ENCODE peak calls at places on chromosome 16, in eight cellular contexts. W, R, C, M, P, F, G and O are unnamed samples. For H3K4me1, the result is how much of the 10 kb centered on the place peaks cover.

GRCh38 chr16:1670866-1671265 is 7.2 kb upstream of the JPT2 start:
- DNase-seq in C (no peak), M (no peak), P (no peak), R (no peak), G (no peak), F (no peak), W (no peak), O (no peak)

GRCh38 chr16:65333298-65333697 is 211.4 kb upstream of the CDH11 start:
- DNase-seq in R (no peak), F (no peak), G (no peak), W (no peak), C (no peak), M (no peak), P (no peak), O (no peak)

GRCh38 chr16:11665071-11665491 is 3.2 kb upstream of the SNN start:
- DNase-seq in G (peak), M (no peak), W (no peak), F (no peak), R (no peak), P (no peak), C (no peak), O (no peak)

GRCh38 chr16:31478956-31479355 is 4.0 kb upstream of the SLC5A2 start:
- DNase-seq in C (no peak), P (no peak), M (no peak), F (no peak), W (no peak), G (no peak), R (no peak), O (no peak)

GRCh38 chr16:54689072-54689471 is 241.6 kb upstream of the IRX5 start:
- DNase-seq in M (no peak), G (no peak), W (no peak), F (no peak), C (no peak), R (no peak), P (no peak), O (no peak)

GRCh38 chr16:22646948-22647556 is 136.4 kb downstream of the NPIPB5 start:
- DNase-seq in C (no peak), F (no peak), M (no peak), P (no peak), W (no peak), G (no peak), R (no peak), O (no peak)

GRCh38 chr16:28524544-28525179 is 14.1 kb downstream of the NUPR1 start:
- DNase-seq in P (no peak), G (no peak), M (no peak), R (no peak), C (no peak), F (no peak), W (no peak), O (no peak)

GRCh38 chr16:49281481-49281842 is at the start of gene CBLN1:
- DNase-seq in G (no peak), M (no peak), C (no peak), R (no peak), F (no peak), W (no peak), P (no peak), O (no peak)

GRCh38 chr16:14667347-14668266 is 26.5 kb downstream of the PLA2G10 start:
- DNase-seq in P (no peak), W (no peak), G (no peak), R (no peak), F (no peak), C (no peak), M (no peak), O (no peak)

GRCh38 chr16:68257906-68258800 is 6.2 kb upstream of the SLC7A6 start:
- DNase-seq in R (no peak), P (peak), G (no peak), M (peak), C (peak), W (peak), F (no peak), O (no peak)

GRCh38 chr16:86338403-86339115 is 171.8 kb upstream of the FOXF1 start:
- DNase-seq in M (peak), W (no peak), R (no peak), C (no peak), P (no peak), G (no peak), F (no peak), O (no peak)

GRCh38 chr16:17108596-17108995 is 362.2 kb downstream of the XYLT1 start:
- DNase-seq in C (peak), P (no peak), M (no peak), F (no peak), W (no peak), G (no peak), R (no peak), O (no peak)

GRCh38 chr16:11211977-11212818 is 43.8 kb downstream of the SOCS1 start:
- DNase-seq in R (no peak), M (no peak), F (no peak), C (no peak), P (no peak), G (no peak), W (no peak), O (peak)

GRCh38 chr16:55053071-55053415 is 122.4 kb downstream of the IRX5 start:
- DNase-seq in F (no peak), M (peak), P (no peak), R (no peak), W (no peak), G (no peak), C (no peak), O (no peak)

GRCh38 chr16:87115646-87116045 is 201.5 kb downstream of the C16orf95 start:
- DNase-seq in W (no peak), R (no peak), M (no peak), F (no peak), G (no peak), C (no peak), P (no peak), O (no peak)

GRCh38 chr16:56938664-56939513 is 6.9 kb downstream of the HERPUD1 start:
- DNase-seq in G (no peak), P (no peak), F (no peak), W (no peak), R (no peak), C (no peak), M (peak), O (no peak)

GRCh38 chr16:66260522-66261290 is 105.8 kb upstream of the CDH5 start:
- DNase-seq in G (no peak), F (no peak), M (no peak), R (no peak), P (peak), C (no peak), W (no peak), O (peak)

GRCh38 chr16:4814542-4815173 is 12.2 kb upstream of the ROGDI start:
- DNase-seq in C (no peak), R (no peak), M (no peak), W (no peak), F (no peak), P (no peak), G (peak), O (no peak)

GRCh38 chr16:87790278-87791023 is 24.7 kb upstream of the KLHDC4 start:
- DNase-seq in G (no peak), C (no peak), W (peak), M (peak), F (peak), P (no peak), R (no peak), O (peak)

GRCh38 chr16:13378151-13378550 is 476.8 kb downstream of the SHISA9 start:
- DNase-seq in R (no peak), C (no peak), W (no peak), G (no peak), M (no peak), P (no peak), F (no peak), O (no peak)

GRCh38 chr16:10514369-10515055 is 65.9 kb downstream of the EMP2 start:
- DNase-seq in F (peak), P (peak), M (peak), G (peak), W (no peak), C (no peak), R (no peak), O (peak)

GRCh38 chr16:3536271-3536671 is 35.5 kb downstream of the CLUAP1 start:
- DNase-seq in M (no peak), P (no peak), W (no peak), R (no peak), G (no peak), C (no peak), F (no peak), O (no peak)

GRCh38 chr16:73066321-73066926 is 18.5 kb upstream of the ZFHX3 start:
- DNase-seq in F (no peak), G (peak), C (no peak), R (no peak), P (no peak), M (no peak), W (no peak), O (no peak)

GRCh38 chr16:73067671-73068545 is 20.0 kb upstream of the ZFHX3 start:
- DNase-seq in F (no peak), W (no peak), M (peak), G (no peak), R (no peak), P (no peak), C (no peak), O (no peak)

GRCh38 chr16:73066927-73067670 is 19.2 kb upstream of the ZFHX3 start:
- DNase-seq in P (peak), R (no peak), G (no peak), F (no peak), C (no peak), M (peak), W (no peak), O (no peak)

GRCh38 chr16:73069581-73070262 is 21.8 kb upstream of the ZFHX3 start:
- DNase-seq in P (no peak), M (peak), C (no peak), R (no peak), F (no peak), G (no peak), W (no peak), O (no peak)

GRCh38 chr16:73068546-73069401 is 20.8 kb upstream of the ZFHX3 start:
- DNase-seq in W (peak), C (peak), M (peak), F (peak), G (no peak), R (peak), P (no peak), O (peak)
- H3K4me1 ChIP-seq in W (half or more), C (under half), M (half or more), F (half or more), G (half or more), R (under half), P (half or more), O (under half)

DNA sequence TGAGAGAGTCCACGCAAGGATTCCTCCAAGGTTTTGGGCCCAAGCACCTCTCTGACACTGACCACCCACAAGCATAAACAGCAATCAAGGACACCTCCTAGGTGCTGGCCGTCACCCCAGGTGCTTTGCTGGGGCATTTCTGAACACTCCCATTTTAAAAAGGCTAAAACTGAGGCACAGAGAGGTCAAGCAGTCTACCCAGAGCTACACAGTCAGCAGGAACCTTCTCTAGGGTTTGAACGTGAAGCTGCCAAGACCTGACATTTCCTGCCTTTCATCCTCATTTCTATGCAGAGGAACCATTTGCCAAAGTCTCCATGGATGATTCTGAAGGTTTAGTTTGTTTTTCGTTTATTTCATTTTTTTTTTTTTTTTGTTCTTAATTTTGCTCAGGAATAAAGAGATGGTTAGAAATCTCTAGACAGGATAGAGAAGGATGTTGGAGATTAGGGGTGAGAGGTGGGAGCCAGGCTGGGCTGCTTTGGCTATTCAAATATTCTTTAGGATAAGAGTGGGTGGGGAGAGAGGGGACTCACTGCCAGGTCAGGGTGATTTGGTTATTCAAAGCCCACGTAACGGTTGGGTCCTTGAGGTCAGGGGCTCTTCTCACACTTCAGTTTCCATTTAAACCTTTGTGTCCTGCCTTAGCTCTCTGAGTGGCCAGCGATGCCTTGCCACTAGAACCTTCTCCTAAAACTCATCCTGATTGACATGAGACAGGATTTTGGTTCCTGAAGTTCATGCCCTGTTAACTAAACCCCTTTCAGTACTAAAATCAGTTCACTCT is 6.2 kb downstream of the PLCG2 start:
- DNase-seq in F (no peak), W (no peak), G (no peak), P (no peak), M (no peak), R (no peak), C (no peak), O (no peak)
- H3K4me1 ChIP-seq in F (under half), W (under half), G (under half), P (under half), M (under half), R (under half), C (under half), O (under half)

GRCh38 chr16:78607022-78607421 is 507.6 kb downstream of the WWOX start:
- DNase-seq in G (no peak), F (no peak), C (no peak), W (no peak), M (no peak), R (no peak), P (no peak), O (no peak)
- H3K4me1 ChIP-seq in G (half or more), F (under half), C (under half), W (under half), M (under half), R (under half), P (under half), O (under half)

GRCh38 chr16:85304337-85304736 is 192.1 kb upstream of the CIBAR2 start:
- DNase-seq in C (no peak), G (no peak), F (no peak), R (no peak), W (no peak), P (no peak), M (no peak), O (no peak)
- H3K4me1 ChIP-seq in C (under half), G (under half), F (half or more), R (under half), W (under half), P (under half), M (under half), O (under half)